ENCODE peak calls at places on chromosomes 12 and 14, in seven cellular contexts. A, G, T, P, Q, R and Y are unnamed samples.

GRCh38 chr12:121537814-121538698 is 42.8 kb downstream of the KDM2B start:
- DNase-seq in G (peak), T (no peak), A (no peak), Q (no peak), P (no peak), R (peak), Y (no peak)

GRCh38 chr12:25972783-25973182 is 14.3 kb downstream of the RASSF8 start:
- DNase-seq in R (no peak), G (no peak), T (no peak), Q (no peak), A (no peak), P (no peak), Y (no peak)

GRCh38 chr14:72451081-72451972 is 442.6 kb downstream of the DPF3 start:
- DNase-seq in Q (peak), A (no peak), G (no peak), R (no peak), T (no peak), P (no peak), Y (no peak)

GRCh38 chr12:66051361-66051760 is 79.2 kb downstream of the LLPH start:
- DNase-seq in A (no peak), P (no peak), R (no peak), G (no peak), T (no peak), Q (no peak), Y (no peak)

GRCh38 chr12:95218852-95219171 is 1.2 kb downstream of the VEZT start:
- DNase-seq in P (peak), T (peak), R (no peak), A (no peak), Q (no peak), G (peak), Y (no peak)

GRCh38 chr14:60964901-60965300 is 16.0 kb downstream of the TRMT5 start:
- DNase-seq in A (no peak), Q (no peak), T (no peak), P (no peak), G (no peak), R (no peak), Y (peak)

GRCh38 chr12:125283521-125283920 is 218.3 kb downstream of the AACS start:
- DNase-seq in A (no peak), R (no peak), P (no peak), G (no peak), Q (no peak), T (no peak), Y (no peak)

GRCh38 chr12:57744194-57744776 is 554 bp upstream of the TSPAN31 start:
- DNase-seq in R (peak), T (no peak), P (peak), A (peak), Q (peak), G (peak), Y (no peak)

GRCh38 chr12:57836442-57837375 is 9.8 kb downstream of the CTDSP2 start:
- DNase-seq in G (peak), P (no peak), Q (no peak), T (peak), A (no peak), R (no peak), Y (no peak)

GRCh38 chr12:96240251-96240650 is 46.1 kb downstream of the ELK3 start:
- DNase-seq in R (peak), G (no peak), A (no peak), Q (no peak), P (no peak), T (no peak), Y (no peak)

GRCh38 chr14:104132981-104133380 is 5.4 kb upstream of the KIF26A start:
- DNase-seq in Q (no peak), T (peak), P (no peak), A (no peak), R (peak), G (no peak), Y (no peak)

GRCh38 chr12:49296836-49297694 is 2.1 kb downstream of the PRPH start:
- DNase-seq in A (peak), P (peak), R (peak), G (peak), T (peak), Q (no peak), Y (peak)

GRCh38 chr14:100117647-100118376 is 41.6 kb downstream of the DEGS2 start:
- DNase-seq in A (no peak), Q (no peak), R (no peak), T (no peak), G (no peak), P (no peak), Y (no peak)

GRCh38 chr12:68896881-68897540 is 36.0 kb downstream of the CPM start:
- DNase-seq in A (no peak), Q (peak), R (no peak), T (no peak), G (peak), P (no peak), Y (no peak)

GRCh38 chr14:85316701-85317100 is 213.2 kb upstream of the FLRT2 start:
- DNase-seq in A (no peak), P (no peak), T (no peak), Q (no peak), R (no peak), G (no peak), Y (no peak)

GRCh38 chr14:44112774-44113460 is 394.2 kb downstream of the FSCB start:
- DNase-seq in G (peak), A (no peak), Q (no peak), R (no peak), T (no peak), P (no peak), Y (no peak)

GRCh38 chr12:57209916-57210315 is 6.7 kb upstream of the NXPH4 start:
- DNase-seq in R (no peak), A (no peak), T (no peak), P (no peak), Q (no peak), G (no peak), Y (no peak)

GRCh38 chr14:95386536-95386935 is 66.8 kb upstream of the CLMN start:
- DNase-seq in Q (no peak), P (no peak), R (no peak), G (no peak), T (no peak), A (no peak), Y (no peak)

GRCh38 chr12:132356686-132357622 is 27.6 kb upstream of the GALNT9 start:
- DNase-seq in P (peak), Q (no peak), R (no peak), G (no peak), T (no peak), A (peak), Y (no peak)

GRCh38 chr12:132375747-132376463 is 46.5 kb upstream of the GALNT9 start:
- DNase-seq in P (no peak), A (no peak), R (no peak), G (no peak), T (no peak), Q (no peak), Y (no peak)

GRCh38 chr12:8156845-8157244 is at the start of gene ZNF705A:
- DNase-seq in T (no peak), G (peak), Q (no peak), R (no peak), A (no peak), P (peak), Y (peak)

GRCh38 chr12:105930612-105931011 is 208.1 kb downstream of the NUAK1 start:
- DNase-seq in P (no peak), G (no peak), Q (no peak), A (no peak), T (peak), R (no peak), Y (no peak)

GRCh38 chr12:105931104-105931503 is 207.7 kb downstream of the NUAK1 start:
- DNase-seq in P (no peak), A (no peak), G (no peak), Q (no peak), T (no peak), R (no peak), Y (no peak)

GRCh38 chr12:105931762-105932587 is 206.8 kb downstream of the NUAK1 start:
- DNase-seq in A (no peak), R (no peak), Q (no peak), G (no peak), P (no peak), T (no peak), Y (no peak)

GRCh38 chr12:105927553-105927952 is 211.2 kb downstream of the NUAK1 start:
- DNase-seq in R (no peak), P (no peak), A (no peak), Q (no peak), T (no peak), G (no peak), Y (no peak)

GRCh38 chr12:105928436-105928835 is 210.3 kb downstream of the NUAK1 start:
- DNase-seq in R (no peak), T (no peak), A (no peak), G (no peak), Q (no peak), P (no peak), Y (no peak)
- TF ChIP-seq REST in R (no peak), T (no peak), A (no peak), G (no peak), Q (no peak), P (no peak), Y (no peak)

DNA sequence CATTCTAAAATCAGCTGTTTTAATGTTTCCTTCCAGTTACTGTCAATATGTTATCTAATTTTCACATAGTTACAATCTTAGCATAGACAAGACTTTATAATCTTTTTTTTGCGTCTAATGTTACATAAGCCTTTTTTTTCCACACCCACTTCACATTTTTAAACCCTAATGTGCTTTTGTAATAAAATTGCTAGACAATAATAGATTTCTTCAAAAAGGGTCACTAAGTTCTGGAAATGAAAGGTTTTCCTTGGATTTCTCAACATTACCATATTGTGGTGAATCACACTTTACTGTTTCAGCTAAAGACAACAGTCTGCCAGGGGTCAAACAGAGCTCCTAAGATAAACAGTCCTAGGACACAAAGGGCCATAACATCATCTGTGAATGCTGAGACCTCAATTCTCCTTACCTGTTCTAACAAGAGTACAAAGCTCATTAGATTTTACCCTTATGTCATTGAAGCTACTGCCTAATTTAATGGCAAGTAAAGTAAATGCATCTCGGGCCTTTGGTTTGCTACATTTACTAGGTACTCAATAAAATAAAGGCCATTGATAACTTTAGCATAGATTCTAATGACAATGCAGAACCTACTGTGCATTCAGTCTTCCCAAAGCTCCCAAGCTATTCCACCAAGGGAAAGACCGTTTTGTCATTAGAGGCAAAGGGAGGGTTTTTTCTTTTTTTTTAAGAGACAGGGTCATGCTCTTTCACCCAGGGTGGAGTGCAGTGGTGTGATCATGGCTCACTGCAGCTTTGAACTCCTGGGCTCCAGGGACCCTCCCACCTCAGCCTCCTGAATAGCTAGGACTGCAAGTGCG is 111.2 kb upstream of the SLC38A2 start:
- DNase-seq in A (no peak), R (no peak), Q (no peak), T (no peak), P (no peak), G (no peak), Y (peak)
- TF ChIP-seq REST in A (no peak), R (no peak), Q (no peak), T (no peak), P (no peak), G (no peak), Y (no peak)

DNA sequence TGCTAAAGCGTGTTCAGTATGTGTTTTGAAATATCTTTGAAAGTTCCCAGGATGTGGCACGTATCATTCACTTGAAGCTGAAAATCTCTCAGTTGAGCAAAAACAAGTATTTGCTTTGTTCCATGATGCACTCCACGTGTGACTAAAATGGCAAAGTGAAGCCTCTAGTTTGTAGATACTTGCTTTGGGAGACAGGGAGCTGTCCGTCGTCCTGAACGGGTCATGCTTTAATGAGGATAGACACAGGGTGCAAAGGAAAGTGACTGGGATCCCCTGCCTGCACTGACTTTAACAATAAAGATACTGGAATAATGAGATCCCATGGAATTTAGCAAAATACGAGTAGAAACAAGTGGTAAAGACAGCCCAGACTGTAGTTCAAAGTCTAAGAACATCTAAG is 991.4 kb downstream of the NRXN3 start:
- DNase-seq in Q (no peak), T (peak), A (no peak), P (no peak), R (no peak), G (no peak), Y (no peak)
- TF ChIP-seq REST in Q (peak), T (peak), A (no peak), P (peak), R (peak), G (peak), Y (peak)

DNA sequence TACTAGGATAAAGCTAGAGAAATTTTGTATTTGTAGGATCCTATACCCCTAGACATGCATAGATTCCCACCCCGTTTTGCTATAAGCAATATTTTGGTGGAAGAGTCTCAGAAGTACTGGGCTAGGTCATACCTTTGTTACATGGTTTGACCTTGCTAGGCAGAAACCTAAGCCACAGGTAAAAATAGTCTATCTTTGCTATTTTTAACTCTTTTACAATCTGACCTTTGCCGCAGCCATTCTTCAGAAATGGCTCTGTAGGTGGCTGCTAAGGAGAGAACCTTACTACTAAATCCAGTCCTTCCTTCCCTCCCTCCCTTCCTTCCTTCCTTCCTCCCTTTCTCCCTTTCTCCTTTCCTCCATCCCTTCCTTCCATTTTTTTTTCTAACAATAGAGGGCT is 242.9 kb upstream of the SEL1L start:
- DNase-seq in T (no peak), P (no peak), Q (no peak), A (no peak), R (no peak), G (no peak), Y (no peak)
- TF ChIP-seq REST in T (no peak), P (no peak), Q (no peak), A (no peak), R (no peak), G (no peak), Y (no peak)

GRCh38 chr14:93959239-93960107 is 16.9 kb downstream of the ASB2 start:
- DNase-seq in A (peak), T (peak), R (no peak), Q (peak), G (peak), P (peak), Y (peak)
- TF ChIP-seq REST in A (no peak), T (no peak), R (peak), Q (peak), G (peak), P (no peak), Y (no peak)

GRCh38 chr12:91804533-91804932 is 341.1 kb downstream of the BTG1 start:
- DNase-seq in G (no peak), T (no peak), R (no peak), P (no peak), A (peak), Q (no peak), Y (no peak)
- TF ChIP-seq REST in G (no peak), T (no peak), R (no peak), P (no peak), A (no peak), Q (no peak), Y (no peak)

DNA sequence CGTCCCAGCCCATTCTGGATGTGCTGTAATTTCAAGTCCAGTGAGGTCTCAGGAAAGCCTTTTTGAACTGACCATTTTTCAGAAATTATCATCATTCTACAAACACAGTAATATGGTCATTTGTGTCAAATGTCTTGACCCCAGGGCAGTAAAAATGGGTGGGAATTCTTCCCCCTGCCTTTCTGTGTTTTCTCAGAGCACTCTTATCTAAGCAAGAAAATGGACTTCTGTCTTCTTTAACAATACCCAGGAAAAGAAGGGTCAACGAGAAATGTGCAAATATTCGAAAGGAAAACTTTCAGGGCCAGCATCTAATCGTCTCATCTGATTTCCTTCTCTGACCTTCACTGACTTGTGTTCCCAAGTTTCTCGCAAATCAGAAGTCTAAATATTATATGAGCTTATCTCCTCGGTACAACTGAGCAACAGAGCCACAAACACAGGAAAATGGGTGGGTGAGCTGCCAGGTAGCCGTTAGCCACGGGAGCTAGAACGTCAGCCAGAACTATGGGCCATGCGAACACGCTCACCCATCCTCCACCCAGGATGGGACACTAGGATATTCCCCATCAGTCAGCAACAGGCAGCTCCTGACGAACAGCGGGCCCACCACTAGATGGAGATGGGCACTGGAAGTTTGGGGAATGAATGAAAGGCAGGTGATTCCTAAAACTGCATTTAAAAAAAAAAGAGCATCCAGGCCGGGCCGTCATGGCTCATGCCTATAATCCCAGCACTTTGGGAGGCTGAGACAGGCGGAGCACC is 57.1 kb downstream of the VWF start:
- DNase-seq in P (peak), R (peak), Q (no peak), G (no peak), T (peak), A (peak), Y (peak)
- TF ChIP-seq REST in P (no peak), R (no peak), Q (no peak), G (no peak), T (no peak), A (no peak), Y (no peak)